ENCODE peak calls at places on chromosomes 4 and X, in six cellular contexts. G is activated CD8-positive, alpha-beta T cell treated with anti-CD3 and anti-CD28 coated beads for 36 hours; Z is effector CD4-positive, alpha-beta T cell; Q is natural killer cell; H is lung microvascular endothelial cell; F is fibroblast of lung. V is an unnamed sample.

GRCh38 chr4:136918772-136919171 is 613.5 kb downstream of the PCDH18 start:
- DNase-seq in Z (no peak), Q (no peak), H (no peak), F (peak), G (no peak), V (no peak)

GRCh38 chr4:156754832-156755570 is 216.6 kb downstream of the PDGFC start:
- DNase-seq in G (no peak), F (peak), H (no peak), Q (no peak), Z (no peak), V (no peak)

GRCh38 chr4:2071912-2072867 is 13.1 kb downstream of the NAT8L start:
- DNase-seq in F (no peak), Q (no peak), G (no peak), Z (no peak), H (no peak), V (no peak)

GRCh38 chr4:9811796-9812195 is 30.4 kb downstream of the DRD5 start:
- DNase-seq in Q (no peak), Z (no peak), F (no peak), H (no peak), G (no peak), V (no peak)

GRCh38 chrX:19849433-19850190 is 37.8 kb downstream of the SH3KBP1 start:
- DNase-seq in H (no peak), G (no peak), Q (no peak), F (no peak), Z (no peak), V (no peak)

GRCh38 chrX:9378980-9379696 is 85.7 kb upstream of the TBL1X start:
- DNase-seq in G (no peak), F (peak), H (no peak), Q (no peak), Z (no peak), V (no peak)

GRCh38 chr4:131085009-131085408 is 1989.1 kb downstream of the C4orf33 start:
- DNase-seq in H (no peak), F (no peak), Q (no peak), Z (no peak), G (no peak), V (no peak)

GRCh38 chrX:40996886-40997530 is 88.2 kb upstream of the USP9X start:
- DNase-seq in Q (no peak), F (peak), G (no peak), Z (no peak), H (peak), V (no peak)

GRCh38 chr4:154503598-154503997 is 12.0 kb upstream of the DCHS2 start:
- DNase-seq in F (peak), G (no peak), Q (no peak), Z (no peak), H (peak), V (no peak)

GRCh38 chr4:57504139-57504538 is 394.0 kb upstream of the IGFBP7 start:
- DNase-seq in Z (no peak), Q (no peak), G (no peak), H (no peak), F (no peak), V (no peak)

GRCh38 chr4:159160242-159160641 is 57.4 kb downstream of the RAPGEF2 start:
- DNase-seq in Z (no peak), G (no peak), Q (no peak), H (no peak), F (no peak), V (no peak)

GRCh38 chrX:69285401-69285871 is 120.2 kb upstream of the PJA1 start:
- DNase-seq in Z (no peak), F (no peak), Q (no peak), H (no peak), G (no peak), V (no peak)

GRCh38 chr4:140237616-140238352 is 83.8 kb upstream of the MAML3 start:
- DNase-seq in H (peak), G (no peak), F (peak), Z (no peak), Q (no peak), V (no peak)

GRCh38 chrX:154986826-154987575 is 35.5 kb downstream of the F8 start:
- DNase-seq in Q (no peak), G (no peak), Z (no peak), F (no peak), H (peak), V (no peak)

GRCh38 chr4:56049428-56050212 is 100.9 kb downstream of the CEP135 start:
- DNase-seq in Q (no peak), G (peak), H (peak), Z (no peak), F (peak), V (no peak)

GRCh38 chrX:111376897-111377601 is 34.9 kb downstream of the DCX start:
- DNase-seq in F (no peak), H (no peak), Q (no peak), G (no peak), Z (no peak), V (no peak)

GRCh38 chr4:126742885-126743284 is 889.9 kb upstream of the INTU start:
- DNase-seq in F (no peak), Q (no peak), H (no peak), G (no peak), Z (no peak), V (no peak)

GRCh38 chr4:163495900-163496299 is 1.4 kb downstream of the TMA16 start:
- DNase-seq in F (no peak), G (peak), Z (no peak), H (peak), Q (no peak), V (no peak)

GRCh38 chr4:105923507-105924238 is 28.4 kb downstream of the NPNT start:
- DNase-seq in G (no peak), Z (no peak), Q (no peak), H (no peak), F (peak), V (no peak)

GRCh38 chr4:1807258-1807777 is 14.2 kb downstream of the FGFR3 start:
- DNase-seq in Z (no peak), H (no peak), G (no peak), Q (no peak), F (no peak), V (no peak)

GRCh38 chr4:4987656-4988055 is 31.6 kb downstream of the CYTL1 start:
- DNase-seq in Q (no peak), Z (no peak), G (no peak), H (no peak), F (no peak), V (no peak)

GRCh38 chrX:118666521-118666920 is 60.9 kb upstream of the IL13RA1 start:
- DNase-seq in Z (no peak), Q (no peak), H (no peak), F (peak), G (no peak), V (no peak)

GRCh38 chr4:8171941-8172924 is 13.6 kb upstream of the ABLIM2 start:
- DNase-seq in H (no peak), G (peak), Z (no peak), F (no peak), Q (no peak), V (no peak)

GRCh38 chrX:64204252-64204651 is 1.3 kb downstream of the AMER1 start:
- DNase-seq in H (no peak), Q (no peak), F (peak), Z (no peak), G (no peak), V (no peak)